ENCODE peak calls at places on chromosomes 5 and 9, in eight cellular contexts. G is fibroblast of lung, M is brain microvascular endothelial cell, J is H1, D is adipocyte, K is GM23338, F is osteoblast, E is bronchial epithelial cell. R is an unnamed sample.

GRCh38 chr9:104091708-104092107 is 2.4 kb upstream of the SMC2 start:
- DNase-seq in D (no peak), J (no peak), F (peak), K (peak), M (peak), E (no peak), G (peak), R (peak)

GRCh38 chr9:107973451-107973850 is 483.9 kb upstream of the KLF4 start:
- DNase-seq in K (no peak), F (no peak), G (no peak), E (peak), D (no peak), M (no peak), J (no peak), R (no peak)

GRCh38 chr5:14728109-14728938 is 63.8 kb downstream of the OTULIN start:
- DNase-seq in K (peak), J (peak), E (no peak), F (no peak), D (no peak), M (no peak), G (no peak), R (peak)

GRCh38 chr9:86783884-86784283 is 163.4 kb downstream of the GAS1 start:
- DNase-seq in G (peak), D (peak), M (peak), F (no peak), E (peak), J (no peak), K (no peak), R (no peak)

GRCh38 chr5:122921826-122922225 is 76.4 kb downstream of the SNX24 start:
- DNase-seq in J (no peak), G (peak), F (no peak), M (no peak), E (no peak), K (peak), D (peak), R (peak)

GRCh38 chr5:158929579-158930233 is 170.0 kb downstream of the EBF1 start:
- DNase-seq in K (no peak), M (no peak), D (no peak), E (no peak), F (no peak), J (no peak), G (no peak), R (no peak)

GRCh38 chr9:12875216-12875615 is 100.4 kb downstream of the LURAP1L start:
- DNase-seq in D (no peak), F (no peak), G (peak), J (no peak), E (peak), K (no peak), M (no peak), R (no peak)

GRCh38 chr9:100019541-100019940 is 79.3 kb downstream of the ERP44 start:
- DNase-seq in G (no peak), D (no peak), J (no peak), E (no peak), F (no peak), M (no peak), K (no peak), R (no peak)

GRCh38 chr5:154811653-154812465 is 38.5 kb downstream of the FAXDC2 start:
- DNase-seq in J (peak), K (peak), M (peak), F (peak), D (peak), G (peak), E (peak), R (peak)

GRCh38 chr9:36165766-36166149 is 3.4 kb upstream of the CCIN start:
- DNase-seq in J (no peak), D (peak), K (peak), F (peak), M (no peak), G (peak), E (no peak), R (no peak)

GRCh38 chr9:135951889-135952663 is 9.1 kb downstream of the UBAC1 start:
- DNase-seq in E (peak), K (no peak), J (no peak), D (peak), G (peak), F (no peak), M (peak), R (no peak)

GRCh38 chr9:11340656-11341055 is 727.9 kb upstream of the PTPRD start:
- DNase-seq in D (no peak), M (no peak), F (no peak), K (no peak), E (no peak), G (no peak), J (no peak), R (no peak)

GRCh38 chr9:70421272-70422180 is 7.1 kb upstream of the KLF9 start:
- DNase-seq in E (no peak), G (peak), J (peak), M (no peak), D (peak), F (peak), K (peak), R (peak)

GRCh38 chr9:126869368-126869767 is 8.9 kb downstream of the ZBTB34 start:
- DNase-seq in K (no peak), J (no peak), M (no peak), F (no peak), E (peak), D (no peak), G (peak), R (no peak)

GRCh38 chr5:113749334-113749733 is 235.8 kb downstream of the YTHDC2 start:
- DNase-seq in M (no peak), F (no peak), E (peak), K (peak), G (no peak), J (no peak), D (no peak), R (peak)

GRCh38 chr9:33480976-33481375 is 7.3 kb upstream of the NOL6 start:
- DNase-seq in M (no peak), E (no peak), D (no peak), J (peak), G (no peak), F (no peak), K (no peak), R (no peak)

GRCh38 chr5:19771174-19771835 is 216.7 kb downstream of the CDH18 start:
- DNase-seq in G (peak), D (peak), F (no peak), E (peak), K (peak), M (no peak), J (no peak), R (no peak)

GRCh38 chr5:143213231-143213850 is 190.1 kb downstream of the NR3C1 start:
- DNase-seq in J (no peak), D (peak), M (no peak), G (peak), K (no peak), F (no peak), E (no peak), R (peak)

GRCh38 chr9:134724231-134724911 is 82.8 kb downstream of the COL5A1 start:
- DNase-seq in F (peak), M (peak), D (peak), J (no peak), K (no peak), G (peak), E (no peak), R (no peak)

GRCh38 chr9:89677696-89678393 is 73.0 kb downstream of the GADD45G start:
- DNase-seq in E (no peak), D (no peak), K (peak), F (no peak), M (no peak), J (peak), G (no peak), R (peak)

GRCh38 chr5:82151622-82152021 is 126.5 kb downstream of the RPS23 start:
- DNase-seq in K (no peak), M (no peak), E (peak), J (no peak), G (no peak), F (no peak), D (no peak), R (no peak)

GRCh38 chr9:85743290-85744128 is 1.8 kb upstream of the AGTPBP1 start:
- DNase-seq in K (peak), F (no peak), D (peak), M (peak), G (peak), J (no peak), E (peak), R (no peak)

GRCh38 chr5:94544031-94544650 is 74.3 kb downstream of the KIAA0825 start:
- DNase-seq in D (peak), K (no peak), F (peak), G (peak), J (no peak), M (peak), E (peak), R (no peak)

GRCh38 chr9:87796232-87796631 is 70.3 kb downstream of the CTSL start:
- DNase-seq in J (no peak), D (no peak), K (no peak), G (no peak), E (no peak), M (no peak), F (no peak), R (no peak)

GRCh38 chr5:65198777-65199120 is 283.0 kb downstream of the ADAMTS6 start:
- DNase-seq in G (peak), K (no peak), M (peak), J (no peak), F (peak), E (peak), D (peak), R (no peak)

GRCh38 chr9:111067472-111067871 is 29.2 kb upstream of the LPAR1 start:
- DNase-seq in G (no peak), M (no peak), J (no peak), K (no peak), E (no peak), F (no peak), D (peak), R (no peak)

GRCh38 chr5:158875272-158875679 is 224.4 kb downstream of the EBF1 start:
- DNase-seq in G (no peak), D (peak), E (peak), F (no peak), J (no peak), M (peak), K (no peak), R (no peak)

GRCh38 chr5:74386571-74387334 is 253.8 kb downstream of the ENC1 start:
- DNase-seq in J (no peak), D (no peak), E (peak), F (no peak), K (no peak), M (peak), G (peak), R (no peak)

GRCh38 chr5:126354012-126354856 is 69.0 kb upstream of the GRAMD2B start:
- DNase-seq in E (peak), F (peak), M (peak), D (peak), J (no peak), K (peak), G (peak), R (no peak)
- H3K4me3 ChIP-seq in E (no peak), F (peak), M (peak), D (peak), J (no peak), K (no peak), G (no peak), R (no peak)

DNA sequence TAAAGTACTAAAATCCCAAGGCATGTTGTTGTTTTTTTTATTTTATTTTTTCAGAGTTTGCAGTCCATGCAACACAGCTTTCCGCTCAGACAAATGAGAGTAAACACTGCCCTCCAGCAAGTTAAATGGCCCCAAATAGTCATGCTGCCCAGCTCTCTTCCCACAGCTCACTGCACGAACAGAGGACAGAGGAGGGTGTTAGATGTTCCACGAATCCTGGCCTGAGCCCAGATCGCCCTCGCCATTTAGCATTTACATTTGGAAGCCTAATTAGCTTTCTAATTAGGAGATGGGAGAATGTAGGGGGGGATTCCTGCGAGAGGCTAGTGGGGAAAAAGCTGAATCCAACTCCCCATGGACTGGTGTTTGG is 1.9 kb downstream of the NIM1K start:
- DNase-seq in J (no peak), K (peak), G (no peak), M (no peak), F (no peak), D (no peak), E (no peak), R (peak)
- H3K4me3 ChIP-seq in J (no peak), K (peak), G (peak), M (peak), F (peak), D (peak), E (no peak), R (no peak)

GRCh38 chr5:145752534-145752933 is 82.6 kb downstream of the PRELID2 start:
- DNase-seq in E (no peak), K (no peak), D (peak), M (no peak), G (peak), J (no peak), F (no peak), R (no peak)
- H3K4me3 ChIP-seq in E (no peak), K (no peak), D (no peak), M (no peak), G (no peak), J (no peak), F (peak), R (no peak)

GRCh38 chr9:971901-972511 is 4.4 kb upstream of the DMRT3 start:
- DNase-seq in K (peak), G (no peak), J (peak), M (no peak), F (no peak), D (no peak), E (no peak), R (peak)

GRCh38 chr9:970310-971002 is 6.0 kb upstream of the DMRT3 start:
- DNase-seq in D (no peak), J (peak), K (peak), E (no peak), G (no peak), F (no peak), M (no peak), R (peak)

GRCh38 chr9:967851-968641 is 8.4 kb upstream of the DMRT3 start:
- DNase-seq in G (no peak), D (peak), E (no peak), F (no peak), M (no peak), K (peak), J (peak), R (peak)

GRCh38 chr9:969310-969692 is 7.2 kb upstream of the DMRT3 start:
- DNase-seq in F (no peak), M (no peak), D (no peak), K (peak), J (no peak), E (no peak), G (no peak), R (no peak)

DNA sequence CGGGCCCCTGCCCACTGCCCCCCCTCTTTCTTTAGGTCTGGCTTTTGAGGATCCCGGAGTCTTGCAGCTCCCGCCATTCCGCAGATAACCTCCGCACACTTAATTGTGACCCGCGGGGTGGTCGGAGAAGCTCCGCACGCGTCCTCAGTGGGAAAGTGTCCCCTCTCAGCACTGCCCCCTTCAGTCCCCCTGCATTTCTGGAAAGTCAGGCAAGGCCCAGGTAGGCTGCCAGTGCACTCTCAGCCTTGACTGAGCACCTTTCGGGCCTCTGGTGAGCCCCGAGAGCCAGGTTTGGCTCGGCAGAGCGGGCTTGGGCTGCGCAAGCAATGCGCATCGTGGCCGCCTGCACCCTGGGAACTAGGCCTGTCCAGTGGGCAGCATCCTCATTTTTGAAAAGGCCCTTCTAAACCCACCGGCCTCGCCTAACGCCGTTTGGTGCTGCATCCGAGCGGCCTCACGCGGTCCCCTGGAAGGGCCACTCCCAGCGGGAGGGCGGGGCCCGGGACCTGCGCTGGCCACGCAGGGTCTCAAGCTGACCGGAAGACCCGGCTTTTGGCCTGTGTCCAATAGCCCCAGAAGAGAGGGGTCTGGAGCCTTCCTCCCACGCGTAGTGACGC is 6.7 kb upstream of the DMRT3 start:
- DNase-seq in K (peak), G (no peak), E (no peak), F (no peak), M (no peak), D (no peak), J (peak), R (peak)
- H3K4me3 ChIP-seq in K (peak), G (no peak), E (no peak), F (no peak), M (no peak), D (no peak), J (peak), R (peak)

GRCh38 chr5:39137391-39138181 is 63.4 kb upstream of the RICTOR start:
- DNase-seq in F (no peak), D (no peak), M (no peak), J (no peak), K (peak), E (peak), G (no peak), R (peak)

GRCh38 chr5:39131210-39132127 is 57.3 kb upstream of the RICTOR start:
- DNase-seq in G (no peak), E (no peak), K (no peak), M (no peak), J (no peak), F (no peak), D (no peak), R (no peak)

GRCh38 chr5:39132792-39133191 is 58.6 kb upstream of the RICTOR start:
- DNase-seq in F (no peak), D (no peak), G (no peak), E (no peak), K (no peak), J (no peak), M (no peak), R (no peak)

GRCh38 chr5:39130716-39131115 is 56.5 kb upstream of the RICTOR start:
- DNase-seq in F (no peak), G (no peak), E (peak), D (no peak), K (no peak), M (no peak), J (no peak), R (no peak)

GRCh38 chr5:39132128-39132447 is 57.9 kb upstream of the RICTOR start:
- DNase-seq in F (no peak), D (no peak), E (no peak), M (no peak), J (no peak), K (no peak), G (no peak), R (no peak)
- H3K4me3 ChIP-seq in F (no peak), D (no peak), E (no peak), M (no peak), J (no peak), K (no peak), G (no peak), R (no peak)

GRCh38 chr9:7799934-7800285 is 332 bp upstream of the DMAC1 start:
- DNase-seq in K (no peak), F (no peak), G (no peak), D (no peak), M (no peak), E (no peak), J (no peak), R (no peak)
- H3K4me3 ChIP-seq in K (peak), F (peak), G (peak), D (peak), M (peak), E (peak), J (no peak), R (no peak)

GRCh38 chr9:124007157-124007460 is 4.5 kb upstream of the LHX2 start:
- DNase-seq in E (peak), G (no peak), M (no peak), K (peak), F (no peak), D (no peak), J (peak), R (peak)

GRCh38 chr9:124007468-124008306 is 3.9 kb upstream of the LHX2 start:
- DNase-seq in M (no peak), E (no peak), J (no peak), F (peak), G (no peak), D (no peak), K (peak), R (peak)

GRCh38 chr9:124008855-124009834 is 2.4 kb upstream of the LHX2 start:
- DNase-seq in K (peak), G (no peak), E (no peak), J (peak), F (peak), D (no peak), M (no peak), R (peak)

GRCh38 chr9:124009835-124010226 is 1.7 kb upstream of the LHX2 start:
- DNase-seq in K (no peak), D (no peak), G (no peak), M (no peak), J (no peak), F (peak), E (no peak), R (peak)

GRCh38 chr9:124008307-124008854 is 3.2 kb upstream of the LHX2 start:
- DNase-seq in E (peak), J (peak), G (no peak), F (peak), K (peak), D (no peak), M (no peak), R (peak)
- H3K4me3 ChIP-seq in E (no peak), J (peak), G (no peak), F (no peak), K (peak), D (no peak), M (no peak), R (peak)

GRCh38 chr5:151240891-151241290 is 12.1 kb upstream of the GM2A start:
- DNase-seq in E (no peak), K (no peak), M (no peak), D (no peak), F (no peak), J (no peak), G (no peak), R (no peak)

GRCh38 chr5:151237685-151238084 is 13.8 kb upstream of the CCDC69 start:
- DNase-seq in E (no peak), F (no peak), M (no peak), J (no peak), G (no peak), D (no peak), K (no peak), R (no peak)

GRCh38 chr5:151236888-151237287 is 13.0 kb upstream of the CCDC69 start:
- DNase-seq in J (no peak), M (no peak), F (no peak), K (no peak), E (no peak), G (no peak), D (no peak), R (no peak)

GRCh38 chr5:151239237-151239861 is 13.6 kb upstream of the GM2A start:
- DNase-seq in E (no peak), K (peak), D (peak), F (peak), G (peak), J (peak), M (peak), R (peak)

GRCh38 chr5:151238303-151238741 is 14.4 kb upstream of the CCDC69 start:
- DNase-seq in J (peak), E (no peak), M (no peak), G (no peak), F (no peak), K (peak), D (no peak), R (peak)
- H3K4me3 ChIP-seq in J (no peak), E (no peak), M (no peak), G (no peak), F (peak), K (no peak), D (peak), R (no peak)

R was measured in H7.